ENCODE peak calls at places on chromosomes 2 and 18, in four cellular contexts. P, B, W and H are unnamed samples.

GRCh38 chr2:121196132-121196848 is 88.7 kb downstream of the TFCP2L1 start:
- DNase-seq in W (no peak), B (peak), P (no peak), H (peak)

GRCh38 chr2:231785413-231785812 is 832 bp upstream of the COPS7B start:
- DNase-seq in P (no peak), B (no peak), W (no peak), H (no peak)

GRCh38 chr18:28208712-28209265 is 31.9 kb upstream of the CDH2 start:
- DNase-seq in B (no peak), P (peak), W (no peak), H (no peak)

GRCh38 chr2:75592888-75593287 is 32.1 kb upstream of the EVA1A start:
- DNase-seq in P (no peak), W (no peak), B (peak), H (no peak)

GRCh38 chr2:222797308-222797707 is 63.5 kb upstream of the ACSL3 start:
- DNase-seq in B (peak), P (peak), W (peak), H (peak)

GRCh38 chr2:162072181-162072702 is 1.8 kb downstream of the DPP4 start:
- DNase-seq in W (peak), P (peak), B (no peak), H (no peak)

GRCh38 chr2:133843091-133843490 is 274.8 kb upstream of the NCKAP5 start:
- DNase-seq in W (no peak), B (no peak), P (peak), H (no peak)

GRCh38 chr18:62384610-62385097 is 59.5 kb downstream of the TNFRSF11A start:
- DNase-seq in B (no peak), P (no peak), W (no peak), H (peak)

GRCh38 chr18:332721-333513 is 65.1 kb upstream of the THOC1 start:
- DNase-seq in W (no peak), B (no peak), P (no peak), H (no peak)

GRCh38 chr18:79606621-79607331 is 72.8 kb upstream of the CTDP1 start:
- DNase-seq in P (no peak), W (no peak), B (no peak), H (no peak)

GRCh38 chr2:165793779-165794519 is at the start of gene GALNT3:
- DNase-seq in W (no peak), B (peak), P (peak), H (peak)

GRCh38 chr2:200104015-200104414 is 148.6 kb downstream of the MAIP1 start:
- DNase-seq in B (peak), P (peak), W (no peak), H (no peak)

GRCh38 chr2:160493227-160494028 is at the start of gene RBMS1:
- DNase-seq in B (no peak), W (no peak), P (peak), H (peak)

GRCh38 chr2:98705333-98705617 is 25.7 kb downstream of the MGAT4A start:
- DNase-seq in P (no peak), W (no peak), B (no peak), H (no peak)

GRCh38 chr2:168439536-168439935 is 16.5 kb upstream of the CERS6 start:
- DNase-seq in B (no peak), P (peak), W (peak), H (no peak)

GRCh38 chr2:96881349-96882195 is 11.7 kb upstream of the SEMA4C start:
- DNase-seq in B (no peak), W (no peak), P (no peak), H (peak)
- H3K27ac ChIP-seq in B (no peak), W (no peak), P (no peak), H (peak)

DNA sequence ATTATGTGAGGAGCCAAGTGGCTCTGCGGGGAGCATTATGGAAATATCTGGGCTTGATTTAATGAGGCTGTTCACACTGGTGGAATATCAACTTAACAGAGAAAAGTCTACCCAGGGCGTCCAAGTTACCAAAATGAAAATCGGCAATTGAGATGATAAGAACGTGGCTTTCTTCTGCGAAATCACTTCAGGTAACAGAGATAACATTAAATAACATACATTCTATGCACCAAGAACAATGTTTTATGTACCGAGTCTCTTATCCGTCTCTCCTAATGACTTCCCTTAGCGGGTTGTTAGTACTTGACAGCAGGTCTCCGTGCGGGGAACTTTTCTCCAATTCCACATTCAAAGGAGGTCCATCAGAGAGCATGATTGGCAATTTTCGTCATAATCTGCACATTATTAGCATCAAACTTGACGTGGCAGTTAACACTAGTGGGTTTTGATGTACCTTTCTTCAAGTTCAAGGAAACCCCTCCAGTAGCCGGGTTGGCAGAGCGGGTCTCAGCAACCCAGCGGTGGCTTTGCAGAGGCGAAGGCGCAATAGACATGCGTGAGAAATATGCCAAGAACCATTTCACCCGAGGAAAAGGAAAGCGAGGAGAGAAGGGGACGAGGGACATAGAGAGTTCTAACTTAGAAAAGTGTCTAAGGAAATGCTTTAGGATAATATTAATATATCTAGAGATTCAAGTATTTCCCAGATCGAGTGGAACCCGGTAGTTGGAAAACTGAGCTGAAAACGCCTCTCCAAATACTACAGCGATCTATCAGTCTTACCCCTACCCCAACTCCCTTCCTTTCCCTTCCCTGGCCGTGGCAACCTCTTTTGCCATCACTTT is 5.1 kb downstream of the EVX2 start:
- DNase-seq in W (no peak), B (no peak), P (no peak), H (no peak)
- TF ChIP-seq EZH2 in W (peak), B (no peak), P (no peak), H (peak)

GRCh38 chr2:129779783-129780182 is 199.7 kb upstream of the RAB6C start:
- DNase-seq in B (no peak), W (no peak), P (no peak), H (no peak)
- H3K27ac ChIP-seq in B (no peak), W (no peak), P (no peak), H (no peak)

DNA sequence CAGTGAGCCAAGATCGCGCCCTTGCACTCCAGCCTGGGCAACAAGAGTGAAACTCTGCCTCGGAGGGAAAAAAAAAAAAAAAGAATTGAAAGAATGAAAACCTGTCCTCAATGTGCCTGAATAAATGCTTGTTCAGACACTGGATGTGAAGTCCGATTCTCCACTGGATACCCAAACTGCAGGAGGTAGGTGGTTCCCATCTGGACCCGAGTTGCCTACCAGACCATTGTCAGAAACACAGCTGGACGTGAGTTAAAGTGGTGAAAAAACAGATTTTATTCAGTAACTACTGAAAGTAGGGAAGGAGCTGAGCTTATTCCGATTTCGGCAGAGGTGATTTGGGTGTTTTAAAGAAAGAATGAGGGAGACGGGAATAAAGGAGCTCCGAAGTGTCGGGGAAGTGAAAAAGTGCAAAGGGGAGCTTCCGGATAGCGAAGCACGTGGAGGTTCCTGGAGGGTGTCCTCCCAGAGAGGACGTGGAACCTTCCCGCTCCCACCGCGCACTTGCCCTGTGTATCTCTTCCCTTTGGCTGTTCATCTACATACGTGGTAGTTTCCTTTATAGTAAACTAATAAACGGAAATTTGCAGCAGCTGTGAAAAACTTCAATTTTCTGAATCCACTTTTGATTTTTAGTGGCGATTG is 10.4 kb upstream of the ZDBF2 start:
- DNase-seq in W (no peak), B (no peak), P (no peak), H (no peak)
- TF ChIP-seq EZH2 in W (peak), B (no peak), P (peak), H (no peak)